ENCODE peak calls at places on chromosome 16, in seven cellular contexts. N is HepG2, C is SK-N-SH, F is GM12891, E is GM12878, K is K562, U is H1. L is an unnamed sample.

GRCh38 chr16:86245351-86245750 is 265.0 kb upstream of the FOXF1 start:
- DNase-seq in E (no peak), K (no peak), U (no peak), F (no peak), C (no peak), N (no peak), L (no peak)

GRCh38 chr16:85759631-85760419 is 8.9 kb upstream of the C16orf74 start:
- DNase-seq in C (no peak), E (no peak), N (no peak), K (peak; percentile 55), F (no peak), U (no peak), L (no peak)

GRCh38 chr16:6667393-6667792 is 665.3 kb upstream of the RBFOX1 start:
- DNase-seq in U (no peak), N (no peak), F (no peak), C (no peak), E (no peak), K (no peak), L (no peak)

GRCh38 chr16:30186782-30187555 is 3.6 kb downstream of the CORO1A start:
- DNase-seq in K (peak; percentile 79), N (peak; percentile 41), U (no peak), C (peak; percentile 45), E (peak; percentile 36), F (no peak), L (peak; percentile 50)

GRCh38 chr16:78746718-78747117 is 647.3 kb downstream of the WWOX start:
- DNase-seq in F (no peak), E (no peak), C (no peak), K (no peak), U (no peak), N (no peak), L (no peak)

GRCh38 chr16:66263973-66264310 is 102.5 kb upstream of the CDH5 start:
- DNase-seq in N (no peak), F (no peak), K (no peak), E (no peak), U (no peak), C (no peak), L (no peak)

GRCh38 chr16:3458852-3459361 is 15.4 kb downstream of the NAA60 start:
- DNase-seq in F (no peak), U (no peak), K (peak; percentile 31), E (no peak), C (no peak), N (peak; percentile 94), L (no peak)

GRCh38 chr16:11844499-11844898 is 6.8 kb downstream of the RSL1D1 start:
- DNase-seq in U (no peak), F (no peak), K (no peak), N (no peak), C (no peak), E (no peak), L (no peak)

GRCh38 chr16:51773491-51773890 is 622.4 kb upstream of the SALL1 start:
- DNase-seq in N (no peak), K (no peak), E (no peak), C (no peak), F (no peak), U (no peak), L (no peak)
- TF ChIP-seq TAF1 in N (no peak), K (no peak), E (no peak), C (no peak), F (no peak), U (no peak), L (no peak)

GRCh38 chr16:51084074-51084928 is 66.8 kb downstream of the SALL1 start:
- DNase-seq in F (no peak), U (no peak), C (no peak), E (no peak), N (no peak), K (no peak), L (no peak)

GRCh38 chr16:51085271-51085670 is 65.8 kb downstream of the SALL1 start:
- DNase-seq in F (no peak), C (no peak), N (no peak), E (no peak), U (no peak), K (no peak), L (no peak)
- TF ChIP-seq TAF1 in F (no peak), C (no peak), N (no peak), E (no peak), U (no peak), K (no peak), L (no peak)

GRCh38 chr16:17343028-17343427 is 127.7 kb downstream of the XYLT1 start:
- DNase-seq in K (no peak), F (no peak), N (no peak), C (no peak), E (peak; percentile 63), U (no peak), L (peak; percentile 37)
- TF ChIP-seq TAF1 in K (no peak), F (no peak), N (no peak), C (no peak), E (no peak), U (no peak), L (no peak)

GRCh38 chr16:75552951-75553350 is 3.1 kb downstream of the TMEM231 start:
- DNase-seq in C (no peak), F (no peak), U (no peak), E (no peak), N (no peak), K (no peak), L (no peak)

GRCh38 chr16:75555213-75555706 is 792 bp downstream of the TMEM231 start:
- DNase-seq in C (peak; percentile 90), E (no peak), N (peak; percentile 89), U (peak; percentile 66), F (no peak), K (peak; percentile 93), L (no peak)

GRCh38 chr16:75559002-75559401 is 3.0 kb upstream of the TMEM231 start:
- DNase-seq in N (no peak), E (no peak), C (no peak), K (no peak), F (no peak), U (no peak), L (no peak)

GRCh38 chr16:75559564-75560372 is 3.7 kb upstream of the TMEM231 start:
- DNase-seq in C (no peak), E (no peak), K (peak; percentile 79), N (no peak), F (no peak), U (no peak), L (no peak)

GRCh38 chr16:75555707-75556512 is at the start of gene TMEM231:
- DNase-seq in N (peak; percentile 91), F (peak; percentile 97), U (peak; percentile 67), E (no peak), K (peak; percentile 97), C (peak; percentile 95), L (peak; percentile 97)
- TF ChIP-seq TAF1 in N (no peak), F (no peak), U (peak; percentile 54), E (no peak), K (peak; percentile 56), C (peak; percentile 44), L (peak; percentile 28)

DNA sequence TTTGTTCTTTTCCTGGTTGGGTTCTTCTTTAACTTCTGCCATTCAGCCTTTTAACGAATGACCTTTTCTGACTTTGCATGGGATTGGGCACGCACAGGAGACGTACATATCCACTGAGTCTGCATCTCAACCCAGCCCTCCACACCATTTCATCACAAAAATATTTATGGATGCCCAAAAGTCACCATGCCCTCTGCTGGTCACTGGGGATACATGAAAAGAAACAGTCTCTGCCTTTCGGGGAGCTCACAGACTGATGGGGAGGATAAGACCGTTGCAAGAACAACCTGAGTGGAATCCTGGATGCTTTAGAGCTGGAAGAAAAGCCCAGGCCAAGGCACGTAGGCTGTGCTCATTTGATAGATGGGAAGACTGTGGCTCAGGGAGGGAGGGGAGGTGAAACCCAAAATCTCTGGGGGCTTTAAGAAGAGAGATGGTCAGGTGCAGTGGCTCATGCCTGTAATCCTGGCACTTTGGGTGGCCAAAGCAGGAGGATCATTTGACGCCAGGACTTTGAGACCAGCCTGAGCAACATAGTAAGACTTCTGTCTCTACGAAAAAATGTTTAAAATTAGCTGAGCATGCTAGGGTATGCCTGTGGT is 7.9 kb upstream of the MT2A start:
- DNase-seq in F (no peak), K (peak; percentile 61), U (no peak), E (no peak), N (peak; percentile 59), C (peak; percentile 72), L (no peak)
- TF ChIP-seq TAF1 in F (no peak), K (no peak), U (no peak), E (no peak), N (no peak), C (peak; percentile 18), L (no peak)

DNA sequence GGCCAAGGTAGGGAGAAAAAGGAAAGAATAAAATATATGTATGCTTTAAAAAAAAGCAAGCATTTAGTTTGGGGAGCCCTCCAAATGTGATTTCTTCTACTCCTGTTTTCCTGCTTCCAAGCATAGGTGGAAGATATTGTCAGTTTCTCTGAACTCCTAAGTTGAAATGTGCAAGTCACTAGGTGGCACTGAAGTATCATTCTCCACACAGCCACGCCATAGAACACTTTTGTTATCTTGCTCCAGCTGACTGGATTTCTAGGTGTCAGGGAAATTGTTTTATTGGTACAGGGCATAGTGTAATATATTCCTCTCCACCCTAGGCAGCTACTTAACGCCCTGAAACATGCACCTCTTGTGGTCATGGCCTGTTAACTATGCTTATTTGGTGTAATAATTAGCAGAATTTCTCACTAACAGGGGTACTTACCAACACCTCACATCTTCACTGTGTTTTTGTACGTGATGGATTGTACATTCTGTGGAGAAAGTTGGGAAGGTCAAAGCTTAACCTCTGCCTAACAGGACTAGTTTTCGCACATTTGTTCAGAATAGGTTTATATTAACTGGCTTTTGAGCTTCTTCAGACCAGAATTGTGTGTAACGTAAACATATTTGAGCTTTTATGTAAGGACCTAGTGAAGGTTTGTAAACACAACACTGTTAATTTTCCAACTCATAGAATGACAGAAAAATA is 69.3 kb downstream of the FTO start:
- DNase-seq in N (peak; percentile 81), K (peak; percentile 46), U (no peak), F (no peak), E (peak; percentile 13), C (peak; percentile 52), L (no peak)
- TF ChIP-seq TAF1 in N (no peak), K (no peak), U (no peak), F (no peak), E (no peak), C (no peak), L (no peak)

GRCh38 chr16:5065813-5066212 is at the start of gene C16orf89:
- DNase-seq in C (no peak), K (no peak), F (no peak), N (no peak), U (no peak), E (no peak), L (no peak)

GRCh38 chr16:5062790-5063765 is 2.7 kb downstream of the C16orf89 start:
- DNase-seq in U (no peak), K (no peak), N (no peak), E (no peak), F (no peak), C (no peak), L (no peak)

GRCh38 chr16:5065368-5065767 is 388 bp downstream of the C16orf89 start:
- DNase-seq in E (no peak), F (no peak), K (no peak), U (no peak), N (no peak), C (no peak), L (no peak)

GRCh38 chr16:5066511-5066910 is 755 bp upstream of the C16orf89 start:
- DNase-seq in C (no peak), K (peak; percentile 0), N (no peak), U (no peak), E (no peak), F (no peak), L (no peak)

GRCh38 chr16:5064915-5065314 is 841 bp downstream of the C16orf89 start:
- DNase-seq in E (no peak), F (no peak), N (no peak), U (no peak), C (no peak), K (no peak), L (no peak)
- TF ChIP-seq TAF1 in E (no peak), F (no peak), N (no peak), U (no peak), C (no peak), K (no peak), L (no peak)

L was measured in GM12892.